ENCODE peak calls at places on chromosomes 11 and 22, in five cellular contexts. S is Caco-2; T is CD8-positive, alpha-beta memory T cell; E is MM.1S; O is fibroblast of lung. H is an unnamed sample.
A peak's percentile ranks its signal among the peaks of the same experiment; 100 is the strongest.

GRCh38 chr11:57798905-57799559 is 37.4 kb downstream of the CTNND1 start:
- DNase-seq in T (no peak), O (peak; percentile 51), S (peak; percentile 86), E (no peak), H (peak; percentile 58)

GRCh38 chr11:27718346-27718852 is 18.1 kb upstream of the BDNF start:
- DNase-seq in O (peak; percentile 93), S (peak; percentile 72), E (no peak), T (no peak), H (peak; percentile 98)

GRCh38 chr11:98411777-98412176 is 609.0 kb upstream of the CNTN5 start:
- DNase-seq in O (no peak), T (no peak), S (no peak), E (no peak), H (no peak)

GRCh38 chr22:29377979-29378378 is 10.4 kb downstream of the AP1B1 start:
- DNase-seq in O (no peak), T (no peak), E (no peak), S (no peak), H (no peak)

GRCh38 chr22:50090141-50090714 is 422 bp downstream of the MOV10L1 start:
- DNase-seq in S (no peak), O (no peak), T (no peak), E (no peak), H (no peak)

GRCh38 chr22:46360097-46360496 is 24.6 kb downstream of the TRMU start:
- DNase-seq in T (no peak), S (no peak), O (no peak), E (no peak), H (no peak)

GRCh38 chr22:25148149-25148691 is 51.4 kb upstream of the CRYBB3 start:
- DNase-seq in T (no peak), E (no peak), O (no peak), S (no peak), H (no peak)

GRCh38 chr11:111808063-111808588 is 41.9 kb upstream of the PPP2R1B start:
- DNase-seq in S (no peak), O (no peak), E (no peak), T (no peak), H (no peak)

GRCh38 chr22:30906411-30906810 is 62.2 kb downstream of the MORC2 start:
- DNase-seq in E (no peak), T (no peak), S (no peak), O (no peak), H (no peak)

GRCh38 chr11:47400813-47401279 is 7.5 kb upstream of the SLC39A13 start:
- DNase-seq in T (no peak), S (no peak), O (no peak), E (peak; percentile 25), H (no peak)

GRCh38 chr11:83410605-83411565 is 124.7 kb upstream of the CCDC90B start:
- DNase-seq in E (no peak), O (no peak), T (no peak), S (no peak), H (no peak)

GRCh38 chr22:32531228-32531627 is 56.6 kb downstream of the FBXO7 start:
- DNase-seq in T (no peak), E (no peak), S (no peak), O (no peak), H (no peak)

GRCh38 chr22:41524809-41525449 is 19.3 kb downstream of the POLR3H start:
- DNase-seq in T (peak; percentile 44), E (no peak), O (no peak), S (no peak), H (no peak)

GRCh38 chr11:74687237-74688005 is 43.8 kb downstream of the CHRDL2 start:
- DNase-seq in E (no peak), T (no peak), O (peak; percentile 47), S (peak; percentile 15), H (peak; percentile 33)

GRCh38 chr22:36334081-36334831 is 53.5 kb downstream of the MYH9 start:
- DNase-seq in O (no peak), T (no peak), S (no peak), E (no peak), H (no peak)

GRCh38 chr11:122756417-122756816 is 81.9 kb upstream of the CRTAM start:
- DNase-seq in T (peak; percentile 32), E (peak; percentile 47), O (no peak), S (no peak), H (no peak)

GRCh38 chr11:6200975-6201374 is 2.0 kb downstream of the OR52W1 start:
- DNase-seq in T (no peak), O (peak; percentile 20), E (no peak), S (no peak), H (no peak)

GRCh38 chr22:43823911-43824665 is 12.0 kb upstream of the EFCAB6 start:
- DNase-seq in O (no peak), S (no peak), E (no peak), T (no peak), H (no peak)

GRCh38 chr11:13073119-13073981 is 64.2 kb downstream of the RASSF10 start:
- DNase-seq in O (no peak), T (no peak), S (no peak), E (no peak), H (no peak)

GRCh38 chr11:132062541-132062940 is 692.1 kb downstream of the NTM start:
- DNase-seq in T (no peak), S (no peak), O (peak; percentile 16), E (no peak), H (peak; percentile 55)

GRCh38 chr22:23695141-23695540 is 4.3 kb downstream of the RGL4 start:
- DNase-seq in S (no peak), E (no peak), T (no peak), O (no peak), H (no peak)
- H3K36me3 ChIP-seq in S (peaks cover 4% of the 10 kb centered on the region), E (no peaks in the 10 kb centered on the region), T (peaks cover 31% of the 10 kb centered on the region), O (no peaks in the 10 kb centered on the region), H (peaks cover 52% of the 10 kb centered on the region)

DNA sequence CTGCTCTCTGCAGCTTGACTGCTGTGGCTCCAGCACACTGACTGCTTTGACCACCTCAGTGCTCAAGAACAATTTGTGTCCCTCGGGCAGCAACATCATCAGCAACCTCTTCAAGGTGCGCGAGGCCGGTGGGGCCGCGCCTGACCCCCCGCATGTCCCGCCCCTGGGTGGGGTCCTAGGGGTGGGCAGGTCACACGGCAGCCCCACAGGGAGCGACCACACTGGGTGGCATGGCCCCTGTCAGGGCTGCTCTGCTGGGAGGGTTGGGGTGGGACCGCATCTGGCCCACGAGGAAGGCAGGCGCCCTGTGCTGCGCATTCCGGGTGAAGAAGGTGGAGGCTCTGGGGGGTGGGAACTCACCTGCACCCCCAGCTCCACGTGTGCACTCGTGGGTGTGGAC is 4.7 kb upstream of the TSSC4 start:
- DNase-seq in O (no peak), E (no peak), S (no peak), T (no peak), H (no peak)
- H3K36me3 ChIP-seq in O (peaks cover 45% of the 10 kb centered on the region), E (no peaks in the 10 kb centered on the region), S (no peaks in the 10 kb centered on the region), T (no peaks in the 10 kb centered on the region), H (peaks cover 53% of the 10 kb centered on the region)

GRCh38 chr11:119300198-119300964 is 16.5 kb downstream of the MCAM start:
- DNase-seq in T (no peak), E (no peak), O (no peak), S (no peak), H (no peak)
- H3K36me3 ChIP-seq in T (peaks cover 39% of the 10 kb centered on the region), E (no peaks in the 10 kb centered on the region), O (peaks cover 4% of the 10 kb centered on the region), S (peaks cover 18% of the 10 kb centered on the region), H (peaks cover 76% of the 10 kb centered on the region)

GRCh38 chr11:68591719-68592118 is 92.6 kb upstream of the GAL start:
- DNase-seq in S (no peak), O (no peak), E (no peak), T (no peak), H (no peak)

GRCh38 chr11:68593441-68593840 is 90.9 kb upstream of the GAL start:
- DNase-seq in E (no peak), S (no peak), O (no peak), T (no peak), H (no peak)

GRCh38 chr11:68589817-68590216 is 94.5 kb upstream of the GAL start:
- DNase-seq in S (no peak), E (no peak), T (no peak), O (no peak), H (no peak)

GRCh38 chr11:68596231-68596630 is 88.1 kb upstream of the GAL start:
- DNase-seq in E (no peak), S (no peak), T (no peak), O (no peak), H (no peak)

DNA sequence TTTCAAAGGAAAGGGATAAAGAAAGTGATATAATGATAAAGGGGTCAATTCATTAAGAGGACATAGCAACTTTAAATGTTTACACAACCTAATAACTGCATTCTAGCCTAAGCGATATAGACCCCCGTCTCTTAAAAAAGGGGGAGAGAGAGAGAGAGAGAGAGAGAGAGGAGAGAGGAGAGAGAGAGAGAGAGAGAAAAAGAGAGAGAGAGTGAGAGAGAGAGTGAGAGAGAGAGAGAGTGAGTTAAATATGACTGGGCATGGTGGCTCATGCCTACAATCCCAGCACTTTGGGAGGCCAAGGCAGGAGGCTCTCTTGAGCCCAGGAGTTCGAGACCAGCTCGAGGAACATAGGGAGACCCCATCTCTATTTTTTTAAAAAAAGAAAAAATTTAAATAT is 90.2 kb upstream of the GAL start:
- DNase-seq in O (no peak), E (no peak), T (no peak), S (no peak), H (no peak)
- H3K36me3 ChIP-seq in O (peaks cover 14% of the 10 kb centered on the region), E (peaks cover 24% of the 10 kb centered on the region), T (peaks cover 70% of the 10 kb centered on the region), S (peaks cover 16% of the 10 kb centered on the region), H (peaks cover 77% of the 10 kb centered on the region)

DNA sequence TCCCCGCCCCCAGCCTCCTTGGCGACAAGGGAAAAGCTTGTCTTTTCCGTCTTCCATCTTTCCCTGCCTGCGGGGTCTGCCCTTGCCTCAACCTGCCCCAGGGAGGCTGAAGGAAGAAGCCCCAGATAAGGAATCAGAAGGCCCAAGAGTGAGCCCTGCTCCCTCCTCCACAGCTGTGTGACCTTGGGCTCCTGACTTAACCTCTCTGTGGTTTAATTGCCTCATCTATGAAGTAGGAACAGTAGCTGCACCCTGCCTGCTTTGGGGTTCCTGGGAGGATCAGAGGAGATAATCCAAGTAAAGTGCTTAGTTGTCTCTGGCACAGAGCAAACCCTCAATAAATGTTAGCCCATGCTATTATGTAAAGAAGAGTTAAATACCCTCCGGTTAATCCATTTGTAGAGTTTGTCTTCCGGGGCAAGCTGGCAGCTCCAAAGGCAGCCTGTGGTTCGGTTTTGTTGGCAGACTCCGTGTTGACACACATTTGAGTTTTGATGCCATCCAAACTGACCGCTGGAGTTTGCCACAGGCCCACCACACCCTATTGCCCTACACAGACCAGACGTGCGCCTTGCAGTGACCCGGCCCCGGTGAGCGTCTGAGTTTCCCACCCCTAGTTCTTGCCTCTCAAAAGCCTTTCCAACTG is 25.3 kb downstream of the ELFN2 start:
- DNase-seq in O (no peak), S (no peak), T (no peak), E (no peak), H (no peak)
- H3K36me3 ChIP-seq in O (no peaks in the 10 kb centered on the region), S (no peaks in the 10 kb centered on the region), T (no peaks in the 10 kb centered on the region), E (no peaks in the 10 kb centered on the region), H (no peaks in the 10 kb centered on the region)

GRCh38 chr11:73358071-73358470 is 18.1 kb upstream of the RELT start:
- DNase-seq in S (no peak), E (no peak), T (no peak), O (no peak), H (no peak)
- H3K36me3 ChIP-seq in S (peaks cover 10% of the 10 kb centered on the region), E (no peaks in the 10 kb centered on the region), T (no peaks in the 10 kb centered on the region), O (peaks cover 64% of the 10 kb centered on the region), H (peaks cover 57% of the 10 kb centered on the region)

GRCh38 chr11:68266121-68266891 is 5.5 kb downstream of the C11orf24 start:
- DNase-seq in E (peak; percentile 94), O (no peak), S (peak; percentile 10), T (no peak), H (no peak)
- H3K36me3 ChIP-seq in E (no peaks in the 10 kb centered on the region), O (peaks cover 30% of the 10 kb centered on the region), S (peaks cover 17% of the 10 kb centered on the region), T (peaks cover 9% of the 10 kb centered on the region), H (peaks cover 64% of the 10 kb centered on the region)